ENCODE peak calls at places on chromosomes 7 and 10, in seven cellular contexts. B, R, P, Z, D, V and U are unnamed samples.

GRCh38 chr10:88702848-88703597 is 3.0 kb upstream of the LIPK start:
- DNase-seq in B (peak), P (no peak), D (no peak), Z (peak), V (no peak), R (peak), U (peak)

GRCh38 chr7:150329331-150330106 is 6.2 kb upstream of the ACTR3C start:
- DNase-seq in R (no peak), Z (no peak), P (no peak), B (no peak), V (no peak), D (no peak), U (no peak)

GRCh38 chr7:105587899-105588690 is 6.8 kb upstream of the EFCAB10 start:
- DNase-seq in B (no peak), R (no peak), D (no peak), Z (no peak), P (no peak), V (no peak), U (no peak)

GRCh38 chr10:12710594-12711343 is 290.7 kb downstream of the CCDC3 start:
- DNase-seq in Z (peak), R (peak), P (peak), B (peak), V (peak), D (peak), U (peak)

GRCh38 chr7:135359633-135360032 is 126.0 kb downstream of the STRA8 start:
- DNase-seq in D (no peak), Z (no peak), B (no peak), P (no peak), V (no peak), R (no peak), U (no peak)

GRCh38 chr7:155257482-155258232 is 40.0 kb upstream of the INSIG1 start:
- DNase-seq in P (no peak), B (peak), Z (peak), V (peak), R (no peak), D (no peak), U (peak)

GRCh38 chr7:35754741-35755140 is 46.1 kb upstream of the SEPTIN7 start:
- DNase-seq in P (no peak), R (no peak), B (no peak), D (no peak), V (no peak), Z (no peak), U (no peak)

GRCh38 chr10:94403034-94403822 is 887 bp downstream of the TBC1D12 start:
- DNase-seq in Z (peak), D (peak), R (peak), B (peak), V (peak), P (peak), U (peak)

GRCh38 chr10:119496282-119496681 is 46.2 kb downstream of the RGS10 start:
- DNase-seq in V (no peak), D (no peak), B (no peak), R (no peak), Z (no peak), P (no peak), U (no peak)

GRCh38 chr7:93092757-93093370 is 24.9 kb downstream of the SAMD9 start:
- DNase-seq in R (peak), Z (peak), P (no peak), D (no peak), B (no peak), V (no peak), U (no peak)

GRCh38 chr10:133154996-133155778 is 4.8 kb upstream of the KNDC1 start:
- DNase-seq in B (no peak), R (no peak), P (no peak), Z (no peak), V (no peak), D (no peak), U (no peak)

GRCh38 chr10:80253266-80253962 is 36.0 kb downstream of the MAT1A start:
- DNase-seq in P (no peak), Z (no peak), B (no peak), D (no peak), V (no peak), R (no peak), U (no peak)

GRCh38 chr7:22647451-22648257 is 79.3 kb upstream of the IL6 start:
- DNase-seq in D (peak), V (no peak), R (no peak), B (no peak), Z (peak), P (no peak), U (no peak)

GRCh38 chr10:49187044-49187484 is 1.1 kb downstream of the TMEM273 start:
- DNase-seq in B (peak), V (no peak), Z (peak), R (no peak), P (peak), D (no peak), U (no peak)

GRCh38 chr10:68348265-68348741 is 15.6 kb upstream of the PBLD start:
- DNase-seq in D (peak), P (no peak), V (no peak), R (peak), B (peak), Z (peak), U (peak)

GRCh38 chr7:8125680-8126444 is 136.1 kb downstream of the ICA1 start:
- DNase-seq in R (no peak), D (no peak), Z (no peak), P (peak), B (peak), V (no peak), U (peak)

GRCh38 chr10:4034907-4035581 is 250.0 kb upstream of the KLF6 start:
- DNase-seq in D (no peak), P (no peak), B (no peak), Z (peak), R (no peak), V (no peak), U (peak)

DNA sequence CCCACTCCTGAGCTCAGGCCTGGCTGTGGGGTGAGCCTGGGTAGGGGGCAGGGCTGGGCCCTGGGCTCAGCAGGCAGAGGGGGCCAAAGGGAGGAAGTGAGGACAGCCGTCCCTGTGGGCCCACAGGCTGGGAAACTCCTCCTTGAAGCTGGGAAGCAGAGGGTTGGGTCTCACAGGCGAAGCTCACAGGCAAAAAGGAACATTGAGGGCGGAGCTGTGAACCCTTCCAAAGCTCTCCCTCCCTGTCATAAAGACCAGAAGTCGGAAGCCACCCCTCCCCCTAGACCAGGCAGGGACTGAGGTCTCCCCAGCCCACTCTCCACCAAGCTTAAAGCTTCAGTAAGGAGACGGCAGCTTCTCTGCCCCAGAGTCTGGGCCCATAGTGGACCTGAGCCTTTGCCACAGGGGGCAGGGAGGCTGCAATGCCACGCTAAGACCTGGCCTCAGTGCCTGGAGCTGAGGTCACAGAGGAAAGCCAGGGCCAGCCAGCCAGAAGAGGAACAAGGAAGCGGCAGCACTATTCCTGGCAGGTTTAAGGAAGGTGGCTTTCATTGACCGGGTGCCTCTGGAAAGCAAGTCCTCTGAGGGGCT is 1.0 kb upstream of the KCP start:
- DNase-seq in R (no peak), Z (no peak), V (no peak), P (peak), D (no peak), B (peak), U (peak)
- TF ChIP-seq CTCF in R (no peak), Z (no peak), V (no peak), P (no peak), D (no peak), B (no peak), U (no peak)

GRCh38 chr10:78305311-78305710 is 271.6 kb downstream of the RPS24 start:
- DNase-seq in B (no peak), Z (no peak), R (no peak), P (peak), V (no peak), D (no peak), U (no peak)

GRCh38 chr10:78307576-78307975 is 273.9 kb downstream of the RPS24 start:
- DNase-seq in V (peak), R (no peak), P (no peak), D (no peak), Z (no peak), B (no peak), U (no peak)

GRCh38 chr10:78304091-78305045 is 270.7 kb downstream of the RPS24 start:
- DNase-seq in D (no peak), R (no peak), B (no peak), Z (no peak), P (peak), V (no peak), U (no peak)

GRCh38 chr10:78302989-78303854 is 269.6 kb downstream of the RPS24 start:
- DNase-seq in B (peak), D (peak), P (peak), R (peak), V (peak), Z (peak), U (peak)

DNA sequence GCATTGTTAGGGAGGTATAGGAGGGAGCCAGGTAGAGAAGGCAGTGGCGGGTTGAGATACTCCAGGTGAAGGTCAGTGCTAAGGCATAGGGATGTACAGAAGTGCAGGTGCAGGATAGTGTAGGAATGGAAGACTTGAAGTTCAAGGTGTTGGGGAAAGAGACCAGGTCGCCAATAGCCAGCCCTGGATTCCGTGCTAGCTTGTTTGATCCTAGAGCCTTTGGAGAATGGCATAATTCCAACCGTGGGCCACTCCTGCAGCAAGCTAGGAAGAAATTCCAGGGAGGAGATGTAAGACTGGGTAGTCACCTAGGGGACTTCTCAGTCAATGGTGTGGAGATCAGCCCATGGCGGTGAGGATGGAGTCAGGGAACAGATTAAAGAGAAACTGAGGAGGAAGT is 272.7 kb downstream of the RPS24 start:
- DNase-seq in P (peak), B (no peak), Z (no peak), D (no peak), R (no peak), V (peak), U (no peak)
- TF ChIP-seq POLR2A in P (no peak), B (no peak), Z (no peak), D (no peak), R (no peak), V (no peak), U (no peak)

DNA sequence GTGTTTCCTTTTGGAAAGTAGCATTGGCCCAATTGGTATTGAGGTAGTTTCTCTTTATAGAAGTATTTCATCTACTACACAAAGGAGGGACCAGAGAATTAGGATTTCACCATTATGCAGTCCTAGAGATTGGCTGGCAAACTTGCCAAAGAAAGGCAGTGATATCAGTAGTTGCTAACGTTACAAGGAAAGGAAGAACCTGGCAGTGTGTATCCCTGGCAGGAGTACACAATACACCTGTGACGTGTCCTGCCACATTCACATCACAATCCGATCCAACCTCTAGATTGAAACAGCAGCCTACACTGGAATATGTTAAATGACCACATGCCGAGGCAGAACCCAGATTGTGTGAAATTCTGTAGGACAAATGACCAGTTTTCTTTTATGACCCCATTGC is 81.7 kb downstream of the CACNB2 start:
- DNase-seq in Z (no peak), P (no peak), V (no peak), B (no peak), R (no peak), D (no peak), U (no peak)
- TF ChIP-seq POLR2AphosphoS5 in Z (no peak), P (no peak), V (no peak), B (no peak), R (no peak), D (no peak), U (no peak)

GRCh38 chr7:50292763-50293162 is 11.8 kb upstream of the IKZF1 start:
- DNase-seq in V (no peak), R (no peak), P (no peak), Z (no peak), B (no peak), D (no peak), U (no peak)

GRCh38 chr7:50293509-50294179 is 10.9 kb upstream of the IKZF1 start:
- DNase-seq in R (no peak), B (no peak), V (no peak), P (no peak), Z (no peak), D (no peak), U (no peak)

GRCh38 chr7:50296799-50297198 is 7.7 kb upstream of the IKZF1 start:
- DNase-seq in D (no peak), B (no peak), Z (no peak), V (no peak), R (no peak), P (no peak), U (no peak)

GRCh38 chr7:50292165-50292757 is 12.3 kb upstream of the IKZF1 start:
- DNase-seq in V (no peak), B (no peak), R (no peak), D (no peak), Z (no peak), P (no peak), U (no peak)

DNA sequence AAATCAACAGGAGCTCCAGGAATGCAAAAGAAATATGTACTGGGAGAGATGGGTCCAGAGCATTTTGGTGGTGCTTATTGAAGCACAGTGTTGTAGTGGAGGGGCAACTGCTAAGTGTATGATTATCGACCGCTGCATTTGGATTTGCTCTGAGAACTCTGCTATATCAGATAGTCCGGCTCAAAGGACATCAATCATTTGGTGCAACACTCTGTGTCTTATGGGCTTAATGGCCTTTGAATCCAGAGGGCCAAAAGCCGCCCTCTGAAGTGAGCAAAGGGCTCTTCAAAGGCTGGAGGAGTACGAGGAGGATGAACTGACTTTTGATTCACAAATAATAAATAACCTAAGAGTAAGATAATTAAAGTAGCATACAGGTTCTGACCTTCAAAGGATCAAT is 9.4 kb upstream of the IKZF1 start:
- DNase-seq in B (no peak), P (no peak), R (no peak), D (no peak), Z (no peak), V (no peak), U (no peak)
- TF ChIP-seq CTCF in B (no peak), P (no peak), R (no peak), D (no peak), Z (no peak), V (no peak), U (no peak)